ENCODE peak calls at places on chromosomes 11 and 22, in five cellular contexts. S is posterior vena cava, V is posterior cingulate gyrus, X is astrocyte of the spinal cord, K is NCI-H1694. Z is an unnamed sample.

GRCh38 chr11:562046-562645 is 1.4 kb downstream of the RASSF7 start:
- DNase-seq in K (no peak), V (no peak), X (no peak), S (no peak), Z (no peak)

GRCh38 chr11:111561801-111562325 is 21.3 kb downstream of the LAYN start:
- DNase-seq in X (peak), V (no peak), S (no peak), K (no peak), Z (no peak)

GRCh38 chr11:110430267-110431211 is 791 bp downstream of the FDX1 start:
- DNase-seq in S (peak), X (peak), K (no peak), V (no peak), Z (no peak)

GRCh38 chr22:47406896-47407295 is 644.4 kb downstream of the TBC1D22A start:
- DNase-seq in K (no peak), X (no peak), S (no peak), V (no peak), Z (no peak)

GRCh38 chr22:30104501-30105156 is 24.4 kb downstream of the HORMAD2 start:
- DNase-seq in X (peak), V (no peak), K (no peak), S (no peak), Z (no peak)

GRCh38 chr11:123475478-123475877 is 45.4 kb downstream of the GRAMD1B start:
- DNase-seq in K (no peak), X (peak), S (no peak), V (no peak), Z (no peak)

GRCh38 chr11:74663315-74663714 is 67.9 kb downstream of the CHRDL2 start:
- DNase-seq in V (no peak), S (no peak), K (no peak), X (no peak), Z (no peak)

GRCh38 chr11:110951609-110952008 is 239.4 kb upstream of the ARHGAP20 start:
- DNase-seq in K (no peak), V (no peak), S (no peak), X (no peak), Z (no peak)

GRCh38 chr11:67390947-67391303 is 861 bp upstream of the RAD9A start:
- DNase-seq in X (no peak), V (no peak), S (no peak), K (no peak), Z (no peak)

GRCh38 chr11:69005183-69005630 is 7.8 kb downstream of the MRGPRF start:
- DNase-seq in V (no peak), S (peak), K (no peak), X (no peak), Z (no peak)

GRCh38 chr11:102272047-102272824 is 45.0 kb upstream of the BIRC3 start:
- DNase-seq in X (no peak), K (no peak), S (no peak), V (no peak), Z (no peak)

GRCh38 chr11:63917685-63918523 is 940 bp upstream of the RCOR2 start:
- DNase-seq in V (peak), X (peak), S (no peak), K (peak), Z (peak)

GRCh38 chr11:43547411-43547718 is 133.2 kb upstream of the HSD17B12 start:
- DNase-seq in K (no peak), V (no peak), S (no peak), X (no peak), Z (no peak)

GRCh38 chr22:46321387-46321775 is 14.1 kb upstream of the TRMU start:
- DNase-seq in V (no peak), X (no peak), S (no peak), K (no peak), Z (no peak)

GRCh38 chr22:25161916-25162530 is 37.6 kb upstream of the CRYBB3 start:
- DNase-seq in S (no peak), X (no peak), V (no peak), K (no peak), Z (no peak)

GRCh38 chr11:13955971-13956421 is 6.5 kb upstream of the SPON1 start:
- DNase-seq in X (peak), V (peak), S (no peak), K (peak), Z (no peak)

Z was measured in anterior cingulate cortex.